ENCODE peak calls at places on chromosomes 5 and 9, in six cellular contexts. J is posterior vena cava; Q is right lobe of liver; A is activated CD4-positive, alpha-beta T cell treated with anti-CD3 and anti-CD28 coated beads, Interleukin-2, amount 10 ng/mL, durations not matched to agents 7 days and 5 days; U is stimulated activated CD4-positive, alpha-beta T cell treated with anti-CD3 and anti-CD28 coated beads, Interleukin-2, amount 100 ng/mL, for 48 hours; V is HTR-8/SVneo. B is an unnamed sample.

GRCh38 chr9:91659529-91660294 is 236.1 kb upstream of the NFIL3 start:
- DNase-seq in A (no peak), U (no peak), V (peak; percentile 39), J (peak; percentile 20), Q (no peak), B (no peak)

GRCh38 chr9:5650356-5651105 is 21.6 kb downstream of the RIC1 start:
- DNase-seq in Q (no peak), A (no peak), V (no peak), J (no peak), U (no peak), B (no peak)

GRCh38 chr9:77023726-77024125 is 4.3 kb downstream of the FOXB2 start:
- DNase-seq in V (no peak), A (no peak), J (no peak), Q (no peak), U (no peak), B (no peak)

GRCh38 chr5:77343165-77343564 is 132.7 kb downstream of the PDE8B start:
- DNase-seq in Q (no peak), V (no peak), A (no peak), U (no peak), J (no peak), B (no peak)

GRCh38 chr5:65263291-65263690 is 218.4 kb downstream of the ADAMTS6 start:
- DNase-seq in V (no peak), Q (no peak), J (no peak), U (no peak), A (no peak), B (no peak)

GRCh38 chr9:98944130-98945074 is 695 bp downstream of the COL15A1 start:
- DNase-seq in Q (no peak), V (no peak), U (peak; percentile 3), A (no peak), J (peak; percentile 86), B (no peak)

GRCh38 chr5:169551146-169551545 is 32.4 kb upstream of the SPDL1 start:
- DNase-seq in A (no peak), J (no peak), Q (no peak), U (no peak), V (no peak), B (no peak)

GRCh38 chr5:113311301-113311700 is 123.5 kb downstream of the TSSK1B start:
- DNase-seq in V (no peak), A (no peak), J (no peak), U (no peak), Q (no peak), B (no peak)

GRCh38 chr5:149799965-149800516 is 69.9 kb downstream of the PPARGC1B start:
- DNase-seq in Q (no peak), U (no peak), A (no peak), V (no peak), J (no peak), B (no peak)

GRCh38 chr5:132487841-132488555 is 2.6 kb downstream of the IRF1 start:
- DNase-seq in A (peak; percentile 9), Q (no peak), J (peak; percentile 71), U (no peak), V (no peak), B (no peak)

GRCh38 chr5:26482817-26483375 is 555.5 kb downstream of the CDH9 start:
- DNase-seq in V (peak; percentile 79), J (no peak), A (no peak), Q (no peak), U (no peak), B (no peak)

GRCh38 chr9:111298831-111299603 is 31.0 kb downstream of the OR2K2 start:
- DNase-seq in Q (no peak), A (peak; percentile 23), U (no peak), J (peak; percentile 88), V (peak; percentile 36), B (no peak)

GRCh38 chr5:42974546-42974945 is 65.6 kb downstream of the ANXA2R start:
- DNase-seq in Q (no peak), A (no peak), V (no peak), J (no peak), U (no peak), B (no peak)

GRCh38 chr5:80507663-80508062 is 19.8 kb downstream of the FAM151B start:
- DNase-seq in U (no peak), V (no peak), J (no peak), A (no peak), Q (no peak), B (no peak)

GRCh38 chr9:124855944-124856773 is 2.9 kb downstream of the WDR38 start:
- DNase-seq in U (no peak), Q (no peak), A (no peak), J (no peak), V (no peak), B (no peak)

GRCh38 chr9:72362118-72362531 is 2.9 kb downstream of the ZFAND5 start:
- DNase-seq in U (no peak), Q (no peak), V (no peak), A (no peak), J (no peak), B (no peak)

GRCh38 chr5:33501899-33502298 is 61.1 kb downstream of the TARS1 start:
- DNase-seq in J (no peak), U (no peak), Q (no peak), V (no peak), A (no peak), B (no peak)

GRCh38 chr5:91225848-91226686 is 157.1 kb downstream of the ARRDC3 start:
- DNase-seq in J (no peak), A (peak; percentile 66), U (peak; percentile 52), Q (no peak), V (no peak), B (no peak)

GRCh38 chr9:6901179-6901578 is 143.4 kb downstream of the KDM4C start:
- DNase-seq in A (no peak), J (no peak), U (no peak), V (no peak), Q (no peak), B (no peak)

GRCh38 chr5:179287071-179287470 is 58.2 kb downstream of the ADAMTS2 start:
- DNase-seq in Q (peak; percentile 46), V (no peak), A (no peak), J (peak; percentile 74), U (no peak), B (no peak)

GRCh38 chr5:139708877-139709586 is 60.9 kb downstream of the CXXC5 start:
- DNase-seq in V (peak; percentile 41), A (no peak), J (peak; percentile 89), U (no peak), Q (no peak), B (no peak)

GRCh38 chr9:109206670-109207069 is 39.6 kb upstream of the FRRS1L start:
- DNase-seq in U (no peak), V (no peak), Q (no peak), J (no peak), A (no peak), B (no peak)

GRCh38 chr9:16262467-16263261 is 607.8 kb downstream of the BNC2 start:
- DNase-seq in J (no peak), V (no peak), A (no peak), Q (no peak), U (no peak), B (no peak)